ENCODE peak calls at places on chromosomes 6 and 20, in seven cellular contexts. V is NCI-H1417; E is adrenal gland; W is T-helper 1 cell; C is AG20443; K is naive thymus-derived CD4-positive, alpha-beta T cell; J is nephron progenitor cell. H is an unnamed sample.
A peak's percentile ranks its signal among the peaks of the same experiment; 100 is the strongest.

GRCh38 chr20:60144428-60144827 is 186.2 kb downstream of the CDH26 start:
- DNase-seq in V (no peak), E (no peak), W (no peak), C (no peak), K (no peak), J (no peak), H (no peak)

GRCh38 chr6:46828939-46829338 is 35.8 kb downstream of the MEP1A start:
- DNase-seq in V (no peak), E (no peak), W (no peak), C (no peak), K (no peak), J (no peak), H (no peak)

GRCh38 chr6:56757585-56757984 is 114.9 kb upstream of the DST start:
- DNase-seq in V (no peak), E (peak; percentile 33), W (no peak), C (no peak), K (no peak), J (no peak), H (peak; percentile 47)

GRCh38 chr6:57190140-57190539 is 18.0 kb downstream of the BAG2 start:
- DNase-seq in V (peak; percentile 37), E (no peak), W (no peak), C (peak; percentile 33), K (peak; percentile 15), J (no peak), H (no peak)

GRCh38 chr20:47691632-47692031 is 93.6 kb downstream of the SULF2 start:
- DNase-seq in V (peak; percentile 46), E (no peak), W (no peak), C (no peak), K (no peak), J (no peak), H (no peak)

GRCh38 chr6:105793132-105793531 is 293.0 kb upstream of the PRDM1 start:
- DNase-seq in V (peak; percentile 3), E (no peak), W (no peak), C (no peak), K (peak; percentile 23), J (no peak), H (no peak)

GRCh38 chr6:74677463-74677862 is 528.4 kb downstream of the COL12A1 start:
- DNase-seq in V (no peak), E (no peak), W (no peak), C (no peak), K (no peak), J (no peak), H (no peak)

GRCh38 chr6:107237992-107238660 is 122.8 kb upstream of the BEND3 start:
- DNase-seq in V (no peak), E (no peak), W (no peak), C (no peak), K (no peak), J (no peak), H (no peak)

GRCh38 chr20:24781061-24781980 is 167.7 kb upstream of the CST7 start:
- DNase-seq in V (no peak), E (no peak), W (no peak), C (peak; percentile 77), K (peak; percentile 16), J (peak; percentile 23), H (no peak)

GRCh38 chr6:52407467-52407866 is 12.7 kb upstream of the EFHC1 start:
- DNase-seq in V (peak; percentile 77), E (no peak), W (no peak), C (peak; percentile 63), K (peak; percentile 48), J (peak; percentile 11), H (peak; percentile 59)

GRCh38 chr6:134240664-134241431 is 77.1 kb downstream of the SGK1 start:
- DNase-seq in V (no peak), E (no peak), W (peak; percentile 46), C (no peak), K (peak; percentile 95), J (no peak), H (no peak)

GRCh38 chr6:154732538-154732823 is 735 bp upstream of the SCAF8 start:
- DNase-seq in V (no peak), E (no peak), W (no peak), C (no peak), K (no peak), J (no peak), H (peak; percentile 62)

GRCh38 chr6:37038297-37039198 is 33.1 kb downstream of the FGD2 start:
- DNase-seq in V (no peak), E (no peak), W (no peak), C (no peak), K (no peak), J (no peak), H (no peak)